ENCODE peak calls at places on chromosomes 2 and 18, in four cellular contexts. U is hepatocyte; S is endothelial cell of umbilical vein; Z is CD8-positive, alpha-beta T cell. Y is an unnamed sample.

GRCh38 chr2:188391354-188391753 is 99.7 kb downstream of the GULP1 start:
- DNase-seq in U (no peak), S (no peak), Z (no peak), Y (no peak)

GRCh38 chr2:18637196-18637595 is 47.8 kb upstream of the NT5C1B start:
- DNase-seq in U (no peak), S (no peak), Z (no peak), Y (no peak)

GRCh38 chr18:78406743-78407455 is 572.7 kb upstream of the SALL3 start:
- DNase-seq in U (peak; percentile 39), S (no peak), Z (no peak), Y (no peak)

GRCh38 chr2:232680006-232680405 is 17.1 kb upstream of the GIGYF2 start:
- DNase-seq in U (no peak), S (no peak), Z (no peak), Y (no peak)

GRCh38 chr18:9716780-9717563 is 8.9 kb downstream of the RAB31 start:
- DNase-seq in U (no peak), S (no peak), Z (no peak), Y (no peak)

GRCh38 chr2:231800493-231801091 is 14.3 kb downstream of the COPS7B start:
- DNase-seq in U (peak; percentile 51), S (peak; percentile 51), Z (no peak), Y (no peak)

GRCh38 chr2:174121612-174122011 is 126.7 kb downstream of the OLA1 start:
- DNase-seq in U (no peak), S (peak; percentile 34), Z (no peak), Y (no peak)

GRCh38 chr2:207412787-207413310 is 116.9 kb upstream of the CREB1 start:
- DNase-seq in U (no peak), S (no peak), Z (no peak), Y (no peak)

GRCh38 chr18:48580782-48581181 is 42.0 kb downstream of the CTIF start:
- DNase-seq in U (peak; percentile 31), S (no peak), Z (no peak), Y (no peak)

GRCh38 chr2:2320486-2321249 is 10.4 kb downstream of the MYT1L start:
- DNase-seq in U (no peak), S (no peak), Z (no peak), Y (no peak)

GRCh38 chr2:100739735-100740432 is 80.1 kb upstream of the NPAS2 start:
- DNase-seq in U (no peak), S (no peak), Z (no peak), Y (no peak)

GRCh38 chr2:196849895-196850294 is 40.7 kb upstream of the C2orf66 start:
- DNase-seq in U (peak; percentile 13), S (peak; percentile 43), Z (no peak), Y (no peak)
- TF ChIP-seq CTCF in U (peak; percentile 29), S (peak; percentile 32), Z (no peak), Y (peak; percentile 60)

DNA sequence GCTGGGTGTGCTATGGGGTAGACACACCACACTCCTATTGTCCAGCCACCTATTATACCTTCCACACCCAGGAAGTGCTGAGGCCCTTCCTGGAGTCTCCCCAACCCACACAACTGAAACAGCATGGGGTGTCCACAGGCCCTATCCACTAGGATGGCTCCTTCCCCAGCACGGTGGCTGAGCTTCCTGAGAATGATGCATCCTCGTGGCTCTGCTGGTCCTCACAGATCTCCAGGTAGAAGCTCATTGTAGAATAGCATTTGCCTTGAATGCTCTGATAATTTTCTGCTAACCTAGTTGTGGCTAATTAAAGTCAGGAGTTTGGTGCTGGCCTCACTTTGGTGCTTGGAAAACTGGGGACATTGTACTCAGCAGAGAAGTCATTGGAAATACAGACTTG is 182.6 kb downstream of the ANKRD30B start:
- DNase-seq in U (no peak), S (no peak), Z (no peak), Y (no peak)
- H3K9me3 ChIP-seq in U (no peaks in the 10 kb centered on the region), S (no peaks in the 10 kb centered on the region), Z (no peaks in the 10 kb centered on the region), Y (no peaks in the 10 kb centered on the region)

DNA sequence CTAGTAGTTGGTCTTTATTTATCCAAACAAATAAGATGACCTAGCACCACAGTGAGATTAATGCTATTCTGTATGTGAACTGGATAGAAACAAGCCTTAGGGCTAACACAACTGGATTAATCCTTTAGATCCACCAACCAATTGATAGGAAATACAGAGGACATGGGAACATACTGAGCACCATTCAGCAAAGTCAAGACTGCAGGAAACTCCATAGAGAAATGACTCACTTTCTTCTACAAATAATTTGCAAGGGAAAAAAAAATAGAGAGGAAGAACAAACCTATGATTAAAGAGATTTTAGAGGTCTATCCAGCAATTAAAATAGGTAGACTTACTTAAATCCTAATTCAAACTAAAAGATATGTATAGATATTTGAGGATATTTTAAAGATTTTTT is 23.9 kb downstream of the WDFY1 start:
- DNase-seq in U (no peak), S (peak; percentile 47), Z (no peak), Y (no peak)
- TF ChIP-seq CTCF in U (no peak), S (no peak), Z (no peak), Y (no peak)

GRCh38 chr2:112829931-112830330 is 6.6 kb downstream of the IL1B start:
- DNase-seq in U (no peak), S (no peak), Z (no peak), Y (no peak)

GRCh38 chr2:112827786-112828185 is 8.8 kb downstream of the IL1B start:
- DNase-seq in U (no peak), S (no peak), Z (no peak), Y (no peak)

GRCh38 chr2:112830469-112830868 is 6.1 kb downstream of the IL1B start:
- DNase-seq in U (no peak), S (no peak), Z (no peak), Y (no peak)

GRCh38 chr2:112831380-112831930 is 5.1 kb downstream of the IL1B start:
- DNase-seq in U (no peak), S (peak; percentile 51), Z (no peak), Y (no peak)

GRCh38 chr2:112829247-112829646 is 7.3 kb downstream of the IL1B start:
- DNase-seq in U (no peak), S (no peak), Z (no peak), Y (no peak)
- H3K9me3 ChIP-seq in U (no peaks in the 10 kb centered on the region), S (no peaks in the 10 kb centered on the region), Z (no peaks in the 10 kb centered on the region), Y (no peaks in the 10 kb centered on the region)

Y was measured in Peyer's patch.